ENCODE peak calls at places on chromosomes 7 and 10, in seven cellular contexts. O is fibroblast of lung, D is fibroblast of pulmonary artery, C is Calu3, R is WTC11, K is epithelial cell of esophagus, Z is transverse colon. J is an unnamed sample.

GRCh38 chr7:101234636-101235035 is 3.0 kb downstream of the CLDN15 start:
- DNase-seq in O (no peak), D (no peak), C (no peak), R (no peak), K (no peak), Z (peak), J (no peak)

GRCh38 chr10:555682-556350 is 133.7 kb downstream of the DIP2C start:
- DNase-seq in O (no peak), D (no peak), C (no peak), R (no peak), K (no peak), Z (no peak), J (no peak)

GRCh38 chr7:66952343-66953043 is 31.5 kb downstream of the TMEM248 start:
- DNase-seq in O (peak), D (peak), C (peak), R (no peak), K (peak), Z (peak), J (peak)

GRCh38 chr7:108351715-108352114 is 104.5 kb downstream of the NRCAM start:
- DNase-seq in O (no peak), D (peak), C (no peak), R (no peak), K (peak), Z (no peak), J (no peak)

GRCh38 chr7:105589221-105590077 is 8.2 kb upstream of the EFCAB10 start:
- DNase-seq in O (peak), D (peak), C (peak), R (peak), K (peak), Z (peak), J (peak)

GRCh38 chr10:73780966-73781365 is 882 bp upstream of the CHCHD1 start:
- DNase-seq in O (no peak), D (no peak), C (no peak), R (no peak), K (peak), Z (no peak), J (no peak)

GRCh38 chr7:138459300-138460175 is 521 bp upstream of the TRIM24 start:
- DNase-seq in O (no peak), D (peak), C (peak), R (peak), K (peak), Z (peak), J (peak)

GRCh38 chr10:28686835-28687682 is 9.7 kb downstream of the BAMBI start:
- DNase-seq in O (no peak), D (peak), C (no peak), R (no peak), K (no peak), Z (no peak), J (no peak)

GRCh38 chr7:74449809-74450397 is 3.8 kb upstream of the GTF2IRD1 start:
- DNase-seq in O (no peak), D (peak), C (peak), R (peak), K (peak), Z (peak), J (peak)

GRCh38 chr10:130231211-130231850 is 95.1 kb downstream of the GLRX3 start:
- DNase-seq in O (no peak), D (no peak), C (no peak), R (no peak), K (no peak), Z (no peak), J (no peak)

GRCh38 chr7:106217089-106217542 is 67.7 kb downstream of the NAMPT start:
- DNase-seq in O (peak), D (peak), C (peak), R (no peak), K (peak), Z (peak), J (no peak)

GRCh38 chr10:117457071-117457810 is 82.0 kb upstream of the PDZD8 start:
- DNase-seq in O (no peak), D (no peak), C (no peak), R (no peak), K (no peak), Z (no peak), J (no peak)

GRCh38 chr7:107697246-107698044 is 36.8 kb downstream of the SLC26A4 start:
- DNase-seq in O (no peak), D (no peak), C (no peak), R (no peak), K (no peak), Z (no peak), J (no peak)

GRCh38 chr7:80783688-80784327 is 135.0 kb downstream of the SEMA3C start:
- DNase-seq in O (peak), D (peak), C (no peak), R (no peak), K (no peak), Z (no peak), J (no peak)

GRCh38 chr10:122490786-122491680 is 29.7 kb downstream of the HTRA1 start:
- DNase-seq in O (peak), D (peak), C (no peak), R (no peak), K (peak), Z (peak), J (no peak)

GRCh38 chr7:127824682-127825081 is 172.7 kb downstream of the SND1 start:
- DNase-seq in O (peak), D (peak), C (no peak), R (no peak), K (no peak), Z (no peak), J (peak)

DNA sequence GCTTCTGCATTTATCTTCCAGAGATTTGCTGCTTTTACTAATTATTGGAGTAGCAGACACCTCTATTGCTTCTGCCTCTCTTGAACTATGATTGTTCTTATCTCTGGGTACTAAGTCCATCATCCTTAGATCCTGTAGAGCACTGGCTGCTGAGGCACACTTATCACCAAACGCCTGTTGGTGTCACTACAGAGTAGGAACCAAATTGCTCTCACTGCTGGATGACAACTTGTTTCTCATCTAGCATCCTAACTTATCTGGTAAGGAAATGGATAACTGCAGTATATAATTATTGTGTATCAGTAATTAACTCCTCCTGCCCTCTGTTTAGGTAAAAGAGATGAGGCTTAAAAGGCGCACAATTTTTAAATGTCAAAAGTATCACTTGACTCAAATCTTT is 1059.4 kb downstream of the NRG3 start:
- DNase-seq in O (no peak), D (peak), C (no peak), R (no peak), K (peak), Z (no peak), J (no peak)
- TF ChIP-seq CTCF in O (no peak), D (no peak), C (no peak), R (no peak), K (peak), Z (no peak), J (peak)

GRCh38 chr7:2804227-2804763 is 39.8 kb downstream of the GNA12 start:
- DNase-seq in O (no peak), D (no peak), C (no peak), R (no peak), K (no peak), Z (peak), J (no peak)
- TF ChIP-seq CTCF in O (no peak), D (no peak), C (no peak), R (no peak), K (no peak), Z (no peak), J (no peak)

DNA sequence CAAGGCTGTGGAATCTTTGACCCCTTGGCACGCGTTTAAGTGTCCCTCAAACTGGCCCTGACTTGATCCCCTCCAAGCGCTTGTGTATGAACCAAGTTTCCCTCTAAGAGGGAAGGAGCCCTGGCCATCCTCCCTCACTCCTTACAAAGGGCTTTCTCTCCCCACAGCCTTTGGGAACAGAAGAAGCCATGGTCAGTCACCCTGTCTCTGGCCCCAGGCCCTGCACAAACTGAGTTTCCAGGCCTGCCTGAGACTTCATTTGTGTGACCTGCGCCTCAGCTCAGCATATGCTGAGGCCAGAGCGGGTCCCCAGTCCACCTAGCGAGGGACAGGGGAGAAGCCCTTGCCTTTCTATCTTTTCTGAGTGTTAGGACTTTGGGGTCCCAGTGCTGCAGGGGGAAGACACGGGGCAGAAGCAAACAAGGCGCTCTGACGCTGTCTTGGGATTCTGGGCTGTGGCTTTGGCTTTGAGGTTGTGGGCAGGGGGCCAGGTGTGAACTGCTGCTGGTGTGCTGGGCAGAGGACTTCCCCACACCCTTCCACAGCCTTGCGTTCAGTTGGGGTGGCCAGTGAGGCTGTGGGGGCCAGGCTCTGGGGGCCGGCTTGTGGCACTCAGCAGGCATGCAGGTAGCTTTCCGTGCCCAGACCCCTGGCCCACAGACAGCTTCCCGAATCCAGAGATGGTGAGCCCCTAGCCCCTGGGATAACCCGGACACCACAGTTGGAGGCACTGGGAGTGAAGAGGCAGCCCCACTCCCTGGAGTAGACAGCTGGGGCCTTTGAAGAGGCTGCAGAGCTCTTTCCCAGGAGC is 1.5 kb downstream of the RET start:
- DNase-seq in O (no peak), D (no peak), C (no peak), R (no peak), K (no peak), Z (no peak), J (no peak)
- TF ChIP-seq CTCF in O (no peak), D (no peak), C (no peak), R (no peak), K (no peak), Z (no peak), J (no peak)

GRCh38 chr10:88318803-88319202 is 264.3 kb downstream of the RNLS start:
- DNase-seq in O (no peak), D (peak), C (no peak), R (peak), K (peak), Z (no peak), J (no peak)
- TF ChIP-seq CTCF in O (peak), D (peak), C (no peak), R (peak), K (peak), Z (no peak), J (peak)

GRCh38 chr7:75995052-75995471 is 667 bp upstream of the TMEM120A start:
- DNase-seq in O (no peak), D (no peak), C (no peak), R (no peak), K (no peak), Z (no peak), J (no peak)

GRCh38 chr7:75996476-75996875 is 2.1 kb upstream of the TMEM120A start:
- DNase-seq in O (no peak), D (no peak), C (no peak), R (no peak), K (no peak), Z (no peak), J (no peak)

GRCh38 chr7:75995996-75996395 is 1.6 kb upstream of the TMEM120A start:
- DNase-seq in O (no peak), D (no peak), C (no peak), R (no peak), K (no peak), Z (no peak), J (no peak)

GRCh38 chr7:75993689-75994387 is 557 bp downstream of the TMEM120A start:
- DNase-seq in O (peak), D (peak), C (peak), R (peak), K (peak), Z (peak), J (peak)

DNA sequence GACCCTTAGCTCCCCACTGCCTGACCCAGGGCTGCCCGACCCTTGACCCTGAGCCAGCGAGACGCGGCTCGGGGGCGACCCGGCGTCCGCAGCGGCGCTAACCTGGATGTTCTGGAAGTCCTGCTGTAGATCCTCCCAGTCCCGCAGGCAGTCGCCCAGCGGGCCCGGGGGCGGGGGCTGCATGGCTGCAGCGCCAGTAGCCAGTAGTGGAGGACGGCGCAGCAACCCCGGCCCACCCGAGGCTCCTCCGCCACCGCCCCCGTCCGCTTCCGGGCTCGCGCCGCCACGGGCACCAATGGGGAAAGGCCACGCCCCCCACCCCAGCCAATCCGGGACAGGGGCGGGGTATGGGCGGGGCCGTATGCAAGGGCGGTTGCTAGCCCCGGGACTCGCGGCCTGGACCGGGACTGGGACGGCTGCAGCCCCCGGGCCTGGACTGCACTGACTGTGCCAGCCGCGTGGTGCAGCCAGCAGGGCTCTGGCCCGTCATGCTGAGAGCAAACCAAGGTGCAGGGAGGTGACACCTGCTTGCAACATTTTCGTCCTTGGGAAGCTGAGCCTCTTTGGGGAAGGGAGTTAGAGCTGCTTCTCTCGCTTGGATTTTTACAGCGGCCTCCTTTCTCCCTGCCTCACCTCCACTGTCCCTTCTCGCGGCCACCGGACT is at the start of gene TMEM120A:
- DNase-seq in O (peak), D (peak), C (peak), R (peak), K (peak), Z (peak), J (peak)
- TF ChIP-seq CTCF in O (no peak), D (no peak), C (no peak), R (no peak), K (no peak), Z (peak), J (peak)

GRCh38 chr7:158699341-158699740 is 5.3 kb downstream of the NCAPG2 start:
- DNase-seq in O (no peak), D (no peak), C (no peak), R (no peak), K (no peak), Z (no peak), J (no peak)
- TF ChIP-seq CTCF in O (no peak), D (no peak), C (no peak), R (no peak), K (no peak), Z (no peak), J (no peak)

GRCh38 chr7:133980794-133981193 is 146.3 kb upstream of the LRGUK start:
- DNase-seq in O (no peak), D (no peak), C (no peak), R (no peak), K (no peak), Z (no peak), J (no peak)
- TF ChIP-seq CTCF in O (no peak), D (no peak), C (no peak), R (no peak), K (no peak), Z (no peak), J (no peak)